ENCODE peak calls at places on chromosome 10, in six cellular contexts. X is LNCaP clone FGC, D is NCI-H1417, I is EL, O is uterus, L is iPS DF 6.9. V is an unnamed sample.

GRCh38 chr10:100567249-100567648 is 31.5 kb downstream of the HIF1AN start:
- DNase-seq in X (no peak), D (no peak), I (no peak), O (no peak), L (no peak), V (no peak)

GRCh38 chr10:13651969-13652720 is 65.4 kb downstream of the PRPF18 start:
- DNase-seq in X (no peak), D (no peak), I (no peak), O (no peak), L (no peak), V (no peak)

GRCh38 chr10:101587725-101588614 is at the start of the genes DPCD and POLL:
- DNase-seq in X (peak), D (peak), I (peak), O (peak), L (peak), V (peak)

GRCh38 chr10:91006001-91006751 is 85.3 kb upstream of the ANKRD1 start:
- DNase-seq in X (peak), D (peak), I (peak), O (peak), L (peak), V (no peak)

GRCh38 chr10:17650416-17650815 is 6.5 kb downstream of the STAM start:
- DNase-seq in X (no peak), D (no peak), I (no peak), O (no peak), L (no peak), V (no peak)

GRCh38 chr10:50385610-50386009 is 134.3 kb upstream of the ASAH2 start:
- DNase-seq in X (no peak), D (peak), I (no peak), O (peak), L (no peak), V (no peak)

GRCh38 chr10:9545073-9545472 is 1472.6 kb upstream of the CELF2 start:
- DNase-seq in X (no peak), D (no peak), I (no peak), O (no peak), L (peak), V (no peak)

GRCh38 chr10:101779544-101780186 is 3.6 kb downstream of the NPM3 start:
- DNase-seq in X (no peak), D (no peak), I (peak), O (peak), L (no peak), V (no peak)

GRCh38 chr10:76736848-76737495 is 900.6 kb downstream of the KCNMA1 start:
- DNase-seq in X (no peak), D (no peak), I (no peak), O (no peak), L (no peak), V (no peak)

GRCh38 chr10:29026065-29026797 is 262.6 kb upstream of the LYZL1 start:
- DNase-seq in X (no peak), D (no peak), I (no peak), O (no peak), L (peak), V (no peak)

GRCh38 chr10:93357680-93358079 is 124.5 kb downstream of the MYOF start:
- DNase-seq in X (peak), D (peak), I (peak), O (no peak), L (no peak), V (no peak)

GRCh38 chr10:6314620-6315205 is 112.0 kb downstream of the PFKFB3 start:
- DNase-seq in X (no peak), D (no peak), I (no peak), O (no peak), L (no peak), V (no peak)

GRCh38 chr10:20004087-20004523 is 187.9 kb downstream of the PLXDC2 start:
- DNase-seq in X (no peak), D (no peak), I (no peak), O (no peak), L (no peak), V (no peak)

GRCh38 chr10:4829954-4830353 is 3.9 kb downstream of the AKR1E2 start:
- DNase-seq in X (no peak), D (no peak), I (no peak), O (no peak), L (no peak), V (no peak)

GRCh38 chr10:361203-362135 is 226.2 kb downstream of the ZMYND11 start:
- DNase-seq in X (no peak), D (peak), I (no peak), O (no peak), L (no peak), V (no peak)

GRCh38 chr10:123044391-123044790 is 35.6 kb downstream of the ACADSB start:
- DNase-seq in X (no peak), D (peak), I (peak), O (no peak), L (no peak), V (no peak)

GRCh38 chr10:44363716-44364115 is 21.2 kb downstream of the CXCL12 start:
- DNase-seq in X (no peak), D (no peak), I (no peak), O (no peak), L (no peak), V (no peak)

GRCh38 chr10:119619215-119619614 is 22.5 kb upstream of the TIAL1 start:
- DNase-seq in X (no peak), D (no peak), I (no peak), O (no peak), L (no peak), V (no peak)

GRCh38 chr10:92142512-92142911 is 148.4 kb downstream of the CPEB3 start:
- DNase-seq in X (no peak), D (no peak), I (peak), O (no peak), L (no peak), V (no peak)

GRCh38 chr10:132096863-132097478 is 31.2 kb downstream of the JAKMIP3 start:
- DNase-seq in X (no peak), D (no peak), I (no peak), O (no peak), L (no peak), V (no peak)

GRCh38 chr10:110042181-110042580 is 34.4 kb downstream of the ADD3 start:
- DNase-seq in X (no peak), D (no peak), I (peak), O (no peak), L (no peak), V (no peak)

GRCh38 chr10:16891375-16892313 is 74.4 kb upstream of the RSU1 start:
- DNase-seq in X (peak), D (peak), I (peak), O (peak), L (no peak), V (no peak)

GRCh38 chr10:60943372-60944158 is 420 bp downstream of the RHOBTB1 start:
- DNase-seq in X (no peak), D (peak), I (peak), O (peak), L (no peak), V (no peak)

GRCh38 chr10:118571123-118571522 is 24.3 kb downstream of the PRLHR start:
- DNase-seq in X (no peak), D (peak), I (peak), O (peak), L (no peak), V (no peak)